ENCODE peak calls at places on chromosomes 13 and 19, in four cellular contexts. L is IMR-90, P is thyroid gland, N is breast epithelium. A is an unnamed sample.
A peak's percentile ranks its signal among the peaks of the same experiment; 100 is the strongest.

GRCh38 chr13:96984061-96984508 is 10.2 kb downstream of the OXGR1 start:
- DNase-seq in L (no peak), N (peak; percentile 57), P (peak; percentile 66), A (no peak)

GRCh38 chr13:31200636-31200970 is 828 bp downstream of the B3GLCT start:
- DNase-seq in P (peak; percentile 59), N (no peak), L (no peak), A (no peak)

GRCh38 chr13:35987572-35988513 is 143.3 kb downstream of the DCLK1 start:
- DNase-seq in N (no peak), L (no peak), P (no peak), A (peak; percentile 64)

GRCh38 chr19:35249848-35250711 is 1.3 kb downstream of the LSR start:
- DNase-seq in P (no peak), L (no peak), N (no peak), A (peak; percentile 84)

GRCh38 chr13:106533101-106533939 is 2.1 kb downstream of the EFNB2 start:
- DNase-seq in P (peak; percentile 86), N (peak; percentile 61), L (peak; percentile 78), A (no peak)

GRCh38 chr13:59038824-59039223 is 1124.9 kb downstream of the DIAPH3 start:
- DNase-seq in L (peak; percentile 15), N (no peak), P (no peak), A (no peak)

GRCh38 chr13:105328212-105328611 is 1207.2 kb downstream of the EFNB2 start:
- DNase-seq in N (no peak), L (no peak), P (no peak), A (no peak)

GRCh38 chr19:22784051-22784450 is at the start of gene ZNF99:
- DNase-seq in L (no peak), N (peak; percentile 75), P (peak; percentile 27), A (no peak)

GRCh38 chr19:39499082-39499642 is 415 bp downstream of the DLL3 start:
- DNase-seq in P (no peak), N (no peak), L (no peak), A (no peak)

GRCh38 chr19:47065242-47065641 is 16.8 kb upstream of the TMEM160 start:
- DNase-seq in N (no peak), L (no peak), P (no peak), A (no peak)

GRCh38 chr13:106911602-106912001 is 343.7 kb upstream of the ARGLU1 start:
- DNase-seq in P (no peak), N (no peak), L (no peak), A (no peak)

GRCh38 chr13:74061939-74062595 is 72.1 kb downstream of the KLF12 start:
- DNase-seq in L (peak; percentile 47), P (no peak), N (no peak), A (no peak)

GRCh38 chr13:50226515-50227147 is 211.4 kb downstream of the KCNRG start:
- DNase-seq in P (no peak), L (no peak), N (no peak), A (no peak)

GRCh38 chr19:647566-648284 is 8.0 kb downstream of the FGF22 start:
- DNase-seq in N (no peak), L (no peak), P (no peak), A (no peak)

GRCh38 chr19:31270897-31271568 is 78.2 kb downstream of the TSHZ3 start:
- DNase-seq in N (no peak), L (peak; percentile 58), P (no peak), A (no peak)

GRCh38 chr13:40980466-40980865 is 38.6 kb downstream of the ELF1 start:
- DNase-seq in L (no peak), P (no peak), N (no peak), A (no peak)

GRCh38 chr19:17391371-17392151 is 2.4 kb downstream of the CCDC194 start:
- DNase-seq in P (no peak), N (no peak), L (no peak), A (no peak)

GRCh38 chr19:54191671-54192453 is 754 bp downstream of the TSEN34 start:
- DNase-seq in P (no peak), L (peak; percentile 33), N (no peak), A (no peak)

GRCh38 chr13:113586661-113587479 is 2.3 kb downstream of the TFDP1 start:
- DNase-seq in L (no peak), N (no peak), P (no peak), A (peak; percentile 72)

GRCh38 chr13:59086147-59086546 is 1077.6 kb downstream of the DIAPH3 start:
- DNase-seq in N (no peak), L (peak; percentile 88), P (no peak), A (no peak)

GRCh38 chr13:100423375-100423774 is 165.2 kb downstream of the GGACT start:
- DNase-seq in L (peak; percentile 56), P (no peak), N (no peak), A (no peak)

GRCh38 chr13:52003551-52003950 is 7.7 kb downstream of the ATP7B start:
- DNase-seq in P (no peak), L (no peak), N (no peak), A (no peak)

GRCh38 chr13:29474991-29475390 is 120.5 kb downstream of the SLC7A1 start:
- DNase-seq in P (no peak), L (peak; percentile 91), N (no peak), A (no peak)

GRCh38 chr19:41249707-41250423 is 14.3 kb upstream of the HNRNPUL1 start:
- DNase-seq in N (no peak), P (no peak), L (no peak), A (no peak)

GRCh38 chr13:77555246-77555645 is 19.7 kb downstream of the SCEL start:
- DNase-seq in P (peak; percentile 73), N (no peak), L (no peak), A (no peak)

GRCh38 chr19:31160346-31160926 is 188.8 kb downstream of the TSHZ3 start:
- DNase-seq in N (no peak), P (no peak), L (peak; percentile 54), A (no peak)

GRCh38 chr19:2246014-2246620 is 3.0 kb upstream of the AMH start:
- DNase-seq in P (no peak), N (no peak), L (no peak), A (no peak)

GRCh38 chr19:54674021-54674617 is 11.3 kb downstream of the LILRB4 start:
- DNase-seq in N (no peak), P (no peak), L (no peak), A (no peak)

DNA sequence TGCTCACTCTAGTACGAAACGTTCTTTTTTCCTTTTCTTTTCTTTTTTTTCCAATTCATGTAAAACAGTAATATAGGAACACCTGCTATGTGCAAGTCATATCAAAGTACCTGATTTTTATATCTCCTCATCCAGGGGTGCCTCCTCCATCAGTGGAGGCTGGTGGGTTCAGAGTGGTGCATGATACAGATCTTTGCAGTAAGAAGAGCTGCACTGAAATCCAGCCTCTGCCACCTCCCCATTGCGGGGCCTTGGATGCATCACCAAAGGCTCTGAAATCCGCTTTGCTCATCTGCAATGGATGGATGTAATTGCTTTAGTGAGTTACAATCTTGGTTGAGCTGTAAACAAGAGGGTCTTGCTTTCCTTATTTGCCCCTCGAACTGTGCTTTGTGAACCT is 38.3 kb downstream of the GPR12 start:
- DNase-seq in P (no peak), L (no peak), N (no peak), A (no peak)
- H3K4me3 ChIP-seq in P (no peak overlapping the region), L (no peak overlapping the region), N (no peak overlapping the region), A (no peak overlapping the region)

GRCh38 chr19:38399537-38399936 is 3.4 kb upstream of the FAM98C start:
- DNase-seq in N (no peak), L (no peak), P (no peak), A (no peak)

GRCh38 chr19:38399081-38399480 is 3.8 kb upstream of the FAM98C start:
- DNase-seq in N (no peak), L (no peak), P (no peak), A (no peak)

GRCh38 chr19:38402623-38402966 is 298 bp upstream of the FAM98C start:
- DNase-seq in L (no peak), P (no peak), N (no peak), A (no peak)

GRCh38 chr19:38401148-38401547 is 1.7 kb upstream of the FAM98C start:
- DNase-seq in L (peak; percentile 50), N (no peak), P (no peak), A (no peak)

DNA sequence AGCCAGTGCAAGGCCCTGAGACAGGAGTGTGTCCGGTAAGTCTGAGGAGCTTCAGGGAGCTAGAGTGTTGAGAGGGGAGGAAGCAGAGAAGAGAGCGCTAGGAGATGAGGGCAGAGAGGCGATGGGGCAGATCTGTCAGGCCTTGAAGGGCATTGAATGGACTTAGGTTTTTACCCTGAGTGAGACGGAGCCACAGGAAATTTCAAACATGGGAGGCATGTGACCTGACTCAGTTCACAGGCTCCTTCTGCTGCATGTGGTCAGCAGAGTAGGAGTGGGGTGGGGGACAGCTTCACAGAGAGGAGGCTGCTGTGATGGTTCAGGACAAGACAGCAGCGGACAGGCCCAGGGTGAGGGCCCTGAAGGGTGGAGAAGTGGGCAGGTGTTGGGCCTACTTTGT is 2.5 kb upstream of the FAM98C start:
- DNase-seq in N (no peak), P (no peak), L (no peak), A (no peak)
- TF ChIP-seq POLR2A in N (no peak), P (no peak), L (no peak), A (no peak)

GRCh38 chr19:3670258-3670795 is 29.9 kb downstream of the PIP5K1C start:
- DNase-seq in P (peak; percentile 33), N (peak; percentile 90), L (peak; percentile 84), A (no peak)
- H3K4me3 ChIP-seq in P (no peak overlapping the region), N (peak overlapping the region; percentile 22), L (no peak overlapping the region), A (peak overlapping the region; percentile 47)

GRCh38 chr19:10586396-10586795 is 716 bp downstream of the AP1M2 start:
- DNase-seq in N (no peak), P (no peak), L (no peak), A (no peak)

GRCh38 chr19:10587839-10588150 is 683 bp upstream of the AP1M2 start:
- DNase-seq in P (no peak), N (no peak), L (no peak), A (no peak)

GRCh38 chr19:10583021-10583776 is 3.9 kb downstream of the AP1M2 start:
- DNase-seq in L (no peak), N (no peak), P (no peak), A (no peak)

GRCh38 chr19:10593148-10593547 is 6.0 kb upstream of the AP1M2 start:
- DNase-seq in N (no peak), L (no peak), P (no peak), A (no peak)

GRCh38 chr19:10587022-10587838 is at the start of gene AP1M2:
- DNase-seq in L (no peak), N (no peak), P (peak; percentile 60), A (no peak)
- TF ChIP-seq POLR2A in L (no peak), N (no peak), P (no peak), A (no peak)

GRCh38 chr19:51389143-51389542 is 1.2 kb downstream of the C19orf84 start:
- DNase-seq in L (no peak), P (no peak), N (no peak), A (no peak)
- H3K4me3 ChIP-seq in L (no peak overlapping the region), P (no peak overlapping the region), N (no peak overlapping the region), A (no peak overlapping the region)

GRCh38 chr19:11033251-11033650 is 56.0 kb upstream of the LDLR start:
- DNase-seq in N (no peak), P (no peak), L (no peak), A (no peak)

GRCh38 chr19:11033763-11034162 is 55.5 kb upstream of the LDLR start:
- DNase-seq in P (no peak), N (no peak), L (no peak), A (no peak)

GRCh38 chr19:11034449-11035213 is 54.6 kb upstream of the LDLR start:
- DNase-seq in P (no peak), L (no peak), N (no peak), A (no peak)

GRCh38 chr19:11038511-11038910 is 50.8 kb upstream of the LDLR start:
- DNase-seq in L (no peak), P (no peak), N (no peak), A (no peak)

GRCh38 chr19:11035441-11036377 is 53.6 kb upstream of the LDLR start:
- DNase-seq in N (peak; percentile 92), L (peak; percentile 74), P (peak; percentile 89), A (no peak)
- TF ChIP-seq POLR2A in N (no peak), L (no peak), P (no peak), A (no peak)

A was measured in vagina.